ENCODE peak calls at places on chromosomes 6 and 20, in seven cellular contexts. W is activated CD8-positive, alpha-beta memory T cell treated with anti-CD3 and anti-CD28 coated beads for 24 hours; Y is EL; H is RWPE2; P is GM03348; N is ACHN; A is T-helper 17 cell. D is an unnamed sample.

GRCh38 chr6:47481806-47482205 is 4.2 kb downstream of the CD2AP start:
- DNase-seq in W (no peak), A (no peak), Y (no peak), H (no peak), N (no peak), P (no peak), D (no peak)

GRCh38 chr6:16519265-16520242 is 241.7 kb downstream of the ATXN1 start:
- DNase-seq in Y (no peak), H (no peak), A (no peak), N (no peak), P (no peak), W (no peak), D (peak)

GRCh38 chr6:40788661-40789111 is 201.5 kb upstream of the LRFN2 start:
- DNase-seq in A (no peak), P (peak), H (no peak), N (no peak), Y (no peak), W (peak), D (no peak)

GRCh38 chr6:42702200-42702599 is 20.2 kb downstream of the PRPH2 start:
- DNase-seq in H (no peak), P (peak), A (no peak), W (no peak), Y (peak), N (peak), D (no peak)

GRCh38 chr20:36468149-36469000 is 72.9 kb upstream of the MYL9 start:
- DNase-seq in Y (no peak), P (no peak), A (no peak), N (no peak), W (no peak), H (no peak), D (no peak)

GRCh38 chr20:17867546-17867945 is 101.0 kb downstream of the SNX5 start:
- DNase-seq in W (no peak), N (no peak), Y (no peak), A (no peak), P (no peak), H (no peak), D (no peak)

GRCh38 chr6:5379647-5380242 is 118.4 kb downstream of the FARS2 start:
- DNase-seq in Y (peak), P (peak), H (no peak), A (no peak), W (no peak), N (peak), D (no peak)

GRCh38 chr6:3119040-3119723 is 671 bp downstream of the BPHL start:
- DNase-seq in A (no peak), Y (peak), H (no peak), W (no peak), P (no peak), N (peak), D (peak)

GRCh38 chr6:134434019-134434949 is 116.4 kb upstream of the SGK1 start:
- DNase-seq in H (no peak), N (no peak), Y (no peak), W (no peak), A (no peak), P (no peak), D (no peak)

GRCh38 chr6:134622382-134623173 is 304.7 kb upstream of the SGK1 start:
- DNase-seq in A (no peak), N (no peak), H (no peak), P (no peak), Y (no peak), W (no peak), D (no peak)

GRCh38 chr20:50931048-50931305 is 260 bp downstream of the ADNP start:
- DNase-seq in A (no peak), W (no peak), P (no peak), H (no peak), Y (no peak), N (no peak), D (no peak)

GRCh38 chr6:73532288-73532687 is 11.5 kb upstream of the EEF1A1 start:
- DNase-seq in H (no peak), N (no peak), P (no peak), Y (no peak), A (no peak), W (no peak), D (no peak)

GRCh38 chr6:85360794-85361642 is 88.9 kb upstream of the NT5E start:
- DNase-seq in H (peak), P (peak), W (no peak), Y (peak), A (no peak), N (peak), D (no peak)

GRCh38 chr20:10671221-10671849 is 2.5 kb downstream of the JAG1 start:
- DNase-seq in Y (peak), H (peak), W (peak), A (no peak), N (peak), P (peak), D (no peak)

GRCh38 chr6:165231581-165232276 is 77.7 kb downstream of the C6orf118 start:
- DNase-seq in N (peak), W (no peak), H (no peak), P (peak), Y (no peak), A (no peak), D (no peak)

GRCh38 chr20:39631557-39631956 is 669.4 kb downstream of the DHX35 start:
- DNase-seq in W (no peak), P (no peak), H (no peak), A (no peak), Y (peak), N (no peak), D (no peak)

GRCh38 chr6:45049188-45049843 is 278.8 kb upstream of the RUNX2 start:
- DNase-seq in W (no peak), N (no peak), Y (peak), H (no peak), P (no peak), A (no peak), D (no peak)

GRCh38 chr20:53899351-53900167 is 170.8 kb downstream of the BCAS1 start:
- DNase-seq in H (peak), A (peak), N (peak), P (peak), W (peak), Y (peak), D (no peak)

GRCh38 chr20:10414982-10415650 is 18.9 kb downstream of the MKKS start:
- DNase-seq in N (no peak), P (no peak), W (no peak), H (no peak), A (no peak), Y (peak), D (no peak)

GRCh38 chr6:25637946-25638345 is 14.1 kb upstream of the SCGN start:
- DNase-seq in Y (no peak), W (no peak), P (no peak), H (no peak), A (no peak), N (no peak), D (peak)

GRCh38 chr20:39829713-39830112 is 859.3 kb downstream of the MAFB start:
- DNase-seq in A (no peak), P (no peak), H (no peak), N (no peak), W (no peak), Y (no peak), D (no peak)

GRCh38 chr6:18501313-18502013 is 114.3 kb downstream of the RNF144B start:
- DNase-seq in W (no peak), P (peak), N (no peak), A (no peak), Y (peak), H (no peak), D (no peak)

GRCh38 chr6:159008656-159009288 is 8.8 kb upstream of the RSPH3 start:
- DNase-seq in Y (peak), N (peak), W (peak), A (no peak), H (no peak), P (peak), D (no peak)

GRCh38 chr20:21517566-21518277 is 3.9 kb upstream of the NKX2-2 start:
- DNase-seq in P (no peak), H (no peak), A (no peak), Y (no peak), N (no peak), W (no peak), D (no peak)

GRCh38 chr6:35391240-35391968 is 49.0 kb downstream of the PPARD start:
- DNase-seq in Y (peak), N (peak), A (no peak), W (no peak), H (no peak), P (peak), D (no peak)

GRCh38 chr6:39166189-39166917 is 51.4 kb upstream of the SAYSD1 start:
- DNase-seq in W (peak), P (peak), N (peak), H (no peak), A (peak), Y (peak), D (no peak)

GRCh38 chr6:47147175-47147727 is 105.1 kb upstream of the ADGRF1 start:
- DNase-seq in N (no peak), P (no peak), Y (no peak), A (no peak), W (no peak), H (no peak), D (no peak)

GRCh38 chr20:2796011-2796660 is 4.3 kb downstream of the CPXM1 start:
- DNase-seq in Y (no peak), N (no peak), P (no peak), A (no peak), W (no peak), H (no peak), D (no peak)

GRCh38 chr6:89961481-89961880 is 67.2 kb downstream of the GJA10 start:
- DNase-seq in Y (no peak), A (no peak), H (no peak), P (no peak), W (no peak), N (no peak), D (no peak)

GRCh38 chr6:20234136-20234535 is 21.9 kb upstream of the MBOAT1 start:
- DNase-seq in P (peak), W (no peak), N (no peak), A (no peak), Y (no peak), H (no peak), D (no peak)